ENCODE peak calls at places on chromosomes 12 and 14, in five cellular contexts. P, U, O, Z and J are unnamed samples.

GRCh38 chr12:67651380-67651695 is 2.8 kb downstream of the DYRK2 start:
- DNase-seq in P (no peak), Z (no peak), U (no peak), O (no peak), J (no peak)

GRCh38 chr14:20606190-20606901 is 15.2 kb upstream of the RNASE12 start:
- DNase-seq in O (no peak), P (no peak), U (no peak), Z (no peak), J (no peak)

GRCh38 chr14:104983231-104983721 is 2.3 kb upstream of the CLBA1 start:
- DNase-seq in U (no peak), O (no peak), P (no peak), Z (no peak), J (no peak)

GRCh38 chr12:57087689-57088441 is 1.0 kb upstream of the NAB2 start:
- DNase-seq in O (peak; percentile 57), P (peak; percentile 94), Z (peak; percentile 80), U (no peak), J (peak; percentile 75)

GRCh38 chr12:128813392-128813791 is 10.4 kb downstream of the SLC15A4 start:
- DNase-seq in U (no peak), Z (no peak), P (no peak), O (no peak), J (no peak)

GRCh38 chr14:52313903-52314481 is at the start of gene PTGER2:
- DNase-seq in P (peak; percentile 92), Z (peak; percentile 74), U (peak; percentile 45), O (peak; percentile 51), J (peak; percentile 16)

GRCh38 chr12:30898846-30899245 is 27.7 kb upstream of the TSPAN11 start:
- DNase-seq in O (no peak), P (no peak), Z (no peak), U (no peak), J (no peak)

GRCh38 chr14:93527076-93527692 is 96.4 kb downstream of the UNC79 start:
- DNase-seq in O (no peak), Z (no peak), P (no peak), U (no peak), J (no peak)

GRCh38 chr12:2154050-2154449 is 101.3 kb downstream of the CACNA1C start:
- DNase-seq in P (no peak), O (no peak), U (no peak), Z (no peak), J (no peak)

GRCh38 chr14:104931771-104932675 is 7.3 kb downstream of the PLD4 start:
- DNase-seq in O (no peak), Z (no peak), P (no peak), U (no peak), J (no peak)

GRCh38 chr14:97031530-97031929 is 234.3 kb downstream of the VRK1 start:
- DNase-seq in Z (no peak), P (no peak), O (no peak), U (no peak), J (no peak)

GRCh38 chr14:71231521-71232393 is 324.5 kb downstream of the PCNX1 start:
- DNase-seq in Z (no peak), O (no peak), U (no peak), P (no peak), J (peak; percentile 44)

GRCh38 chr12:84994436-84994835 is 41.6 kb downstream of the TSPAN19 start:
- DNase-seq in P (no peak), Z (no peak), U (no peak), O (no peak), J (no peak)

GRCh38 chr12:89370850-89371249 is 18.5 kb upstream of the DUSP6 start:
- DNase-seq in Z (peak; percentile 74), U (no peak), P (no peak), O (no peak), J (no peak)

GRCh38 chr12:52442600-52443061 is 8.5 kb upstream of the KRT75 start:
- DNase-seq in P (no peak), O (no peak), Z (peak; percentile 63), U (no peak), J (no peak)

GRCh38 chr14:75322746-75323145 is 44.1 kb downstream of the FOS start:
- DNase-seq in O (no peak), Z (no peak), P (no peak), U (no peak), J (no peak)

GRCh38 chr12:127459687-127460086 is 807.3 kb upstream of the TMEM132C start:
- DNase-seq in P (no peak), O (no peak), Z (no peak), U (no peak), J (no peak)

GRCh38 chr14:64736271-64737131 is 32.3 kb downstream of the PLEKHG3 start:
- DNase-seq in P (no peak), O (no peak), Z (no peak), U (peak; percentile 73), J (no peak)

GRCh38 chr14:38839743-38840375 is 263.2 kb downstream of the SEC23A start:
- DNase-seq in P (no peak), Z (peak; percentile 4), U (no peak), O (no peak), J (no peak)

GRCh38 chr12:27185234-27186045 is 58.6 kb upstream of the STK38L start:
- DNase-seq in O (no peak), P (peak; percentile 60), Z (no peak), U (no peak), J (no peak)

GRCh38 chr12:50249464-50250229 is 33.7 kb downstream of the LIMA1 start:
- DNase-seq in U (no peak), O (no peak), P (no peak), Z (no peak), J (no peak)

GRCh38 chr14:98769326-98769725 is 502.7 kb downstream of the BCL11B start:
- DNase-seq in P (no peak), U (no peak), Z (no peak), O (no peak), J (no peak)

GRCh38 chr12:113396828-113397496 is 6.7 kb downstream of the SDS start:
- DNase-seq in U (no peak), Z (no peak), O (no peak), P (no peak), J (no peak)

GRCh38 chr14:78043349-78043748 is 126.8 kb upstream of the NRXN3 start:
- DNase-seq in U (no peak), O (no peak), P (no peak), Z (no peak), J (no peak)

GRCh38 chr12:104506691-104507401 is 50.1 kb downstream of the CHST11 start:
- DNase-seq in U (peak; percentile 78), O (no peak), P (no peak), Z (no peak), J (peak; percentile 54)

GRCh38 chr14:102058146-102058545 is 28.7 kb downstream of the HSP90AA1 start:
- DNase-seq in P (no peak), Z (no peak), O (no peak), U (no peak), J (no peak)

GRCh38 chr14:20415723-20416622 is 2.7 kb upstream of the TEP1 start:
- DNase-seq in P (no peak), O (no peak), Z (no peak), U (peak; percentile 15), J (peak; percentile 64)

GRCh38 chr12:53221203-53222076 is 10.6 kb downstream of the RARG start:
- DNase-seq in U (no peak), P (no peak), O (peak; percentile 79), Z (no peak), J (no peak)

GRCh38 chr12:32577328-32577727 is 101.8 kb upstream of the DNM1L start:
- DNase-seq in O (no peak), P (no peak), Z (no peak), U (no peak), J (no peak)

GRCh38 chr12:76976777-76977465 is 88.4 kb downstream of the E2F7 start:
- DNase-seq in U (no peak), P (no peak), O (no peak), Z (no peak), J (no peak)

GRCh38 chr14:43872222-43872621 is 634.9 kb downstream of the FSCB start:
- DNase-seq in P (no peak), Z (no peak), O (no peak), U (no peak), J (no peak)

GRCh38 chr12:100733817-100734593 is 60.6 kb upstream of the ANO4 start:
- DNase-seq in P (no peak), U (no peak), O (no peak), Z (no peak), J (no peak)

GRCh38 chr14:89121961-89122675 is 294.9 kb downstream of the FOXN3 start:
- DNase-seq in P (no peak), Z (no peak), O (no peak), U (peak; percentile 23), J (peak; percentile 35)

GRCh38 chr14:80136358-80136757 is 74.9 kb downstream of the DIO2 start:
- DNase-seq in U (no peak), P (no peak), Z (no peak), O (no peak), J (no peak)